ENCODE peak calls at places on chromosomes 11 and 22, in four cellular contexts. O, D, S and U are unnamed samples. For H3K4me1, the result is how much of the 10 kb centered on the place peaks cover.

GRCh38 chr11:55652560-55652959 is 4.4 kb downstream of the OR4S2 start:
- DNase-seq in O (no peak), S (no peak), D (no peak), U (no peak)

GRCh38 chr11:103807806-103808205 is 228.6 kb upstream of the DDI1 start:
- DNase-seq in O (no peak), D (no peak), S (no peak), U (no peak)

GRCh38 chr11:126319374-126319740 is 15.5 kb downstream of the DCPS start:
- DNase-seq in D (no peak), O (no peak), S (no peak), U (peak)

GRCh38 chr22:25068701-25069100 is 116.2 kb downstream of the KIAA1671 start:
- DNase-seq in S (no peak), O (no peak), D (no peak), U (no peak)

GRCh38 chr11:110349109-110349996 is 52.9 kb upstream of the RDX start:
- DNase-seq in S (no peak), D (peak), O (no peak), U (no peak)

GRCh38 chr11:67160872-67161783 is 42.1 kb downstream of the KDM2A start:
- DNase-seq in O (no peak), D (no peak), S (no peak), U (no peak)

GRCh38 chr11:70762810-70763209 is 364.5 kb downstream of the CTTN start:
- DNase-seq in O (no peak), S (no peak), D (no peak), U (no peak)

GRCh38 chr11:42319926-42320325 is 860.5 kb upstream of the LRRC4C start:
- DNase-seq in S (no peak), O (no peak), D (no peak), U (no peak)

GRCh38 chr11:119120639-119121007 is 757 bp upstream of the HINFP start:
- DNase-seq in D (peak), O (peak), S (no peak), U (no peak)

GRCh38 chr22:40728731-40729189 is 49.5 kb downstream of the MCHR1 start:
- DNase-seq in D (no peak), S (no peak), O (peak), U (peak)

GRCh38 chr11:36594316-36594989 is at the start of gene IFTAP:
- DNase-seq in S (peak), O (peak), D (peak), U (peak)

GRCh38 chr11:117875397-117876048 is 935 bp downstream of the FXYD6 start:
- DNase-seq in O (no peak), S (no peak), D (peak), U (no peak)

GRCh38 chr22:37485006-37485713 is 1.0 kb downstream of the MFNG start:
- DNase-seq in D (no peak), O (no peak), S (no peak), U (peak)

GRCh38 chr11:24132471-24132870 is 364.4 kb upstream of the LUZP2 start:
- DNase-seq in S (no peak), D (no peak), O (no peak), U (no peak)

GRCh38 chr22:36465232-36466021 is 16.0 kb downstream of the TXN2 start:
- DNase-seq in O (peak), D (no peak), S (peak), U (peak)

DNA sequence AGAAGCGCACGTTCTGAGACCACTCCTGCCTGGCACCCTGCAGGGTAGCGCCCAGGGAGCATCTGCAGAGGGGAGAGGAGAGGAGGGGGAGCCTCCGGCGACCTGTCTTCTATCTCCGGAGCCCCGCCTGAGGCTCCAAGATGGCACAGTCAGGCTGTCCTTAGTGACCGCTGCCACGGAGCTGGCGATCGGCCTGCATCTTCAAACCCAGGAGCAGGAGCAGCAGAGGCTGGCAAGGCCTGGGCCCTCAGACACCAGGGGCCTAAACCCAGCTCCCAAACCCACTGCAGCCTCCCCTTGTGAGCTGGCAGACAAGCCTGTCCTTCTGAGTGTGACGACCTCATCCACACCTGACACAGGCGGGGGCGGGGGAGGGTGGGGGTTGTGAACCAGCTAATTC is 34.9 kb downstream of the TOLLIP start:
- DNase-seq in S (no peak), D (no peak), O (no peak), U (peak)
- H3K4me1 ChIP-seq in S (under half), D (under half), O (under half), U (under half)

GRCh38 chr11:1846453-1846932 is 6.4 kb upstream of the LSP1 start:
- DNase-seq in S (no peak), O (no peak), D (no peak), U (peak)

GRCh38 chr11:1845571-1846452 is 7.0 kb downstream of the TNNI2 start:
- DNase-seq in D (no peak), O (no peak), S (no peak), U (peak)

GRCh38 chr11:1844221-1845094 is 5.7 kb downstream of the TNNI2 start:
- DNase-seq in S (no peak), D (no peak), O (peak), U (peak)

GRCh38 chr11:1843796-1844195 is 5.0 kb downstream of the TNNI2 start:
- DNase-seq in S (no peak), D (no peak), O (no peak), U (no peak)

GRCh38 chr11:1845095-1845429 is 6.3 kb downstream of the TNNI2 start:
- DNase-seq in O (no peak), S (no peak), D (no peak), U (no peak)
- H3K4me3 ChIP-seq in O (no peak), S (no peak), D (no peak), U (no peak)

GRCh38 chr11:27898166-27898565 is 197.9 kb upstream of the BDNF start:
- DNase-seq in S (no peak), D (no peak), O (no peak), U (no peak)

GRCh38 chr11:27894552-27894951 is 194.3 kb upstream of the BDNF start:
- DNase-seq in D (no peak), S (no peak), O (no peak), U (no peak)

DNA sequence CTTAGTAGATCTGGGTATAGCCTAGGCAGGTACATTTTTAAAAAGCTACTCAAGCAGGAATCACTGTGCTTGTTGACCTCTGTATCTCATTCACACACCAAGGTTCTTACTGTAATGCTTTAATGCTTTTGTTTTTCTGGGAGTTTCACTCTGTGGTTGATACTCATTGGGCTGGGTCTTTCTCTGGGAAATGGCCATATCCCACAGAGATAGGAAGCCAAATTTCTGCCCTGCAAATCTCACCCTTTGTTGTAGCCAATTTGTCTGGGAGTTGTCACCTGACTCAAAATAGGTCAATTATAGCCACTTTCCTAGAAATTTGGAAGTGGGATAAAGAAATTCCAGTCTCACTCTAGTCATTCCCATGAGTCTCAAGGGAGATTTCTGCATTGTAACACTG is 195.8 kb upstream of the BDNF start:
- DNase-seq in D (no peak), O (no peak), S (no peak), U (no peak)
- H3K4me1 ChIP-seq in D (under half), O (under half), S (under half), U (under half)

DNA sequence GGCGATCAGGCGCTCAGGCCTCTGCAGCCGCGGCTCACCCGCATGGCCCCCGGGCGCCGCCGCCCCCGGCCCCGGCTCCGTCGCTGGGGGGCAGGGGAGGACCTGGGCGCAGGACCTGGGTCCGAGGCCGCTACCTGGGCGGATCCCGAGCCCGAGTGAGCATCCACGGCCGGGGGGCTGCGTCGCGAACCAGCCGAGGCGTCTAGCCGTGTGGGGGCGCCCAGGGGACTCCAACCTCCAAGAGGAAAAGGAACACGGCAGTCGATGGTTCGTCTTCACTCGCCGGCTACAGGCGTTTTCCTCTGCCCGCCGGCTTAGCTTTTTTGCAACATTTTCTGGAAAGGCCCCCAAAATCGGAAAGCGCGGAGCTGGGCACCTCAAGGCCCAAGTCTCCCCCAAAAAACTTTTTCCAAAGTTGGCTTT is 698 bp downstream of the PDGFB start:
- DNase-seq in S (no peak), D (peak), O (no peak), U (no peak)
- H3K4me3 ChIP-seq in S (peak), D (peak), O (peak), U (no peak)

DNA sequence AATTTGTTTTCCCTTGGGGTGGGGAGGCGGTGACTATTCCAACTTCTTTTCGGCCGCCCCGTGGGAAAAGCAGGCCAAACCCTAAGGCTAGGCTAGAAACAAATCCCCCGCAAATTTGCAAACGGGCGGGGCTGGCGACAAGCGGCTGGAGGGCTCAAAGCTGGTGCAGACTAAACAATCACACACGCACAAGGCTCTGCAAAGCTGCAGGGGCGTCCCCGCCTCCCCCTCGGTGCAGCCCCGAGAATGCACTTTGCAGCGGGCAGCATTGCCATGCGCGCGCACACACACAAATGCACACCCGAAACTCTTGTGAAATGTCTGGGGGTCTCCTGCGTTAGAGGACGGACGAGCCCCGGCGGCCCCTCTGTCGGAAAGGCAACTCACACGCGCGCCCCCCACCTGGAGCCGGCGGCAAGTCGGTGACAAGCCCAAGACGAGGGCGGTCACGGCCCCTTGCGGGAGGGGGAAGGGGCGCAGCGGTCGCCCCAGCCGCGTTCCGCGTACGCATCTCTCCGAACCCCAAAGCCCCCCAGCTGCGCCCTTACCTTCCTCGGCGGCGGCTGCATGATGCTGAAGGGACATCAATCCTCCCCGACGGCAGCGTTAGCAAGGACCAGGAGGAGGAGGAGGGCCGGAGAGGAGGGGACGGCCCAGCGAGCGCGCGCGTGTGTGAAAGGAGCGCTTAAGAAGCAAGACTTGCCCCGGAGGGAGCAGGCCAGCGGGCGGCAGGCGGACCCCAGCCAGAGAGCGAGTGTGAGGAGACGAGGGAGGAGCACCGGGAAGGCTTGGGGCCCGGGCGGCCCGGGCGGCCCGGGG is 600 bp downstream of the FCHSD2 start:
- DNase-seq in O (peak), D (peak), S (peak), U (peak)
- H3K4me1 ChIP-seq in O (under half), D (under half), S (under half), U (under half)